ENCODE peak calls at places on chromosome 5, in five cellular contexts. I, H, W, N and L are unnamed samples.
A peak's percentile ranks its signal among the peaks of the same experiment; 100 is the strongest.

GRCh38 chr5:159456261-159456660 is 126.0 kb upstream of the IL12B start:
- DNase-seq in H (no peak), I (no peak), W (no peak), N (no peak), L (no peak)

GRCh38 chr5:125424851-125425250 is 678.4 kb upstream of the ZNF608 start:
- DNase-seq in H (no peak), W (no peak), I (no peak), N (no peak), L (no peak)

GRCh38 chr5:42483472-42484154 is 60.4 kb downstream of the GHR start:
- DNase-seq in N (no peak), H (no peak), W (no peak), I (no peak), L (no peak)

GRCh38 chr5:150103678-150104549 is 17.6 kb upstream of the CSF1R start:
- DNase-seq in N (no peak), I (no peak), W (no peak), H (no peak), L (no peak)

GRCh38 chr5:162703914-162704313 is 636.3 kb downstream of the GABRG2 start:
- DNase-seq in I (no peak), H (no peak), N (no peak), W (no peak), L (no peak)

GRCh38 chr5:127440831-127441230 is 76.6 kb upstream of the PRRC1 start:
- DNase-seq in H (no peak), N (no peak), I (no peak), W (no peak), L (no peak)

GRCh38 chr5:55521903-55522302 is 12.9 kb downstream of the PLPP1 start:
- DNase-seq in H (no peak), N (no peak), I (no peak), W (no peak), L (no peak)

GRCh38 chr5:160467555-160468418 is 46.1 kb downstream of the PTTG1 start:
- DNase-seq in N (no peak), H (peak; percentile 30), W (peak; percentile 16), I (peak; percentile 97), L (no peak)

GRCh38 chr5:151954271-151954670 is 29.6 kb upstream of the GLRA1 start:
- DNase-seq in W (no peak), I (no peak), H (no peak), N (no peak), L (no peak)

GRCh38 chr5:177455036-177455660 is 8.5 kb downstream of the PRR7 start:
- DNase-seq in N (peak; percentile 76), W (peak; percentile 75), H (peak; percentile 84), I (peak; percentile 79), L (peak; percentile 83)

GRCh38 chr5:144125163-144125726 is 45.2 kb downstream of the YIPF5 start:
- DNase-seq in W (no peak), N (no peak), H (no peak), I (no peak), L (no peak)

GRCh38 chr5:158677490-158677838 is 422.3 kb downstream of the EBF1 start:
- DNase-seq in W (no peak), H (no peak), I (no peak), N (no peak), L (no peak)

GRCh38 chr5:175588709-175589429 is 69.0 kb upstream of the HRH2 start:
- DNase-seq in H (no peak), I (no peak), W (no peak), N (no peak), L (no peak)

GRCh38 chr5:88290801-88291200 is 22.2 kb upstream of the TMEM161B start:
- DNase-seq in N (no peak), H (no peak), W (no peak), I (no peak), L (no peak)

GRCh38 chr5:160479926-160480325 is 58.3 kb downstream of the PTTG1 start:
- DNase-seq in I (no peak), N (no peak), W (no peak), H (no peak), L (no peak)

GRCh38 chr5:145856285-145856818 is 16.5 kb downstream of the GRXCR2 start:
- DNase-seq in I (peak; percentile 30), W (no peak), H (no peak), N (no peak), L (no peak)

GRCh38 chr5:93874491-93874890 is 133.1 kb upstream of the POU5F2 start:
- DNase-seq in H (no peak), N (no peak), W (no peak), I (no peak), L (no peak)

GRCh38 chr5:150516011-150516410 is 8.1 kb downstream of the NDST1 start:
- DNase-seq in H (no peak), N (no peak), W (peak; percentile 86), I (peak; percentile 25), L (no peak)

GRCh38 chr5:42887094-42887493 is 75.4 kb upstream of the SELENOP start:
- DNase-seq in I (no peak), H (no peak), W (no peak), N (peak; percentile 42), L (no peak)

GRCh38 chr5:147507480-147508126 is 2.3 kb downstream of the DPYSL3 start:
- DNase-seq in N (no peak), H (no peak), I (no peak), W (no peak), L (no peak)
- H3K4me3 ChIP-seq in N (no peak overlapping the region), H (no peak overlapping the region), I (no peak overlapping the region), W (peak overlapping the region; percentile 92), L (no peak overlapping the region)

DNA sequence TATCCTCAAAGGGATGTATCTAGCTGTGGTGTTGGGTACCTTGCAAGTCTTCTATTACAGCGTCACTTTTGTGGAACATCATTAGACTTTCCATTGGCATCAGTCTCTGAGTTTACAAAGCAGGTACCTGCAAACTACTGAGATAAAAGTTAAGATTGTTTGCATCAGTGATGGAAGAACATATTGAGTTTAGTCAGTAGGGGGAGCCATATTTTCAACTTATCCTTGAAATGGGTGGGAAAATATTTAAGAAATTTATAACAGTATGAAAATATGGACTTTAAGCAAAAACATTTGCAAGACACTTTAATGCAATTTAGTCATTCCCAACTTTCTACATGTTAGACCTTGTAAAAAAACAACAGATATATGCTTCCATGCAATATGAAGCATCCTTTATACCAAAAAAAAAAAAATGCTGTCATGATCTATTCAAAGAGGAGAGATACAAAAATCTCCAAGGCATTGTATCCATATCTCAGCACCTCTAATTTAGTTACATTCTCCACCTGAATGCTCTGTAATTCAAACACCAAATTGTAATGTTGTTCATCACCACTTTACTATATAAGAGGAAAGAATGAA is 98.6 kb upstream of the ADAMTS19 start:
- DNase-seq in I (no peak), H (no peak), N (peak; percentile 15), W (no peak), L (no peak)
- TF ChIP-seq REST in I (no peak), H (no peak), N (no peak), W (no peak), L (no peak)

GRCh38 chr5:173915310-173916005 is 27.3 kb downstream of the CPEB4 start:
- DNase-seq in I (no peak), H (no peak), N (no peak), W (peak; percentile 45), L (no peak)
- H3K4me3 ChIP-seq in I (no peak overlapping the region), H (no peak overlapping the region), N (no peak overlapping the region), W (peak overlapping the region; percentile 15), L (no peak overlapping the region)

DNA sequence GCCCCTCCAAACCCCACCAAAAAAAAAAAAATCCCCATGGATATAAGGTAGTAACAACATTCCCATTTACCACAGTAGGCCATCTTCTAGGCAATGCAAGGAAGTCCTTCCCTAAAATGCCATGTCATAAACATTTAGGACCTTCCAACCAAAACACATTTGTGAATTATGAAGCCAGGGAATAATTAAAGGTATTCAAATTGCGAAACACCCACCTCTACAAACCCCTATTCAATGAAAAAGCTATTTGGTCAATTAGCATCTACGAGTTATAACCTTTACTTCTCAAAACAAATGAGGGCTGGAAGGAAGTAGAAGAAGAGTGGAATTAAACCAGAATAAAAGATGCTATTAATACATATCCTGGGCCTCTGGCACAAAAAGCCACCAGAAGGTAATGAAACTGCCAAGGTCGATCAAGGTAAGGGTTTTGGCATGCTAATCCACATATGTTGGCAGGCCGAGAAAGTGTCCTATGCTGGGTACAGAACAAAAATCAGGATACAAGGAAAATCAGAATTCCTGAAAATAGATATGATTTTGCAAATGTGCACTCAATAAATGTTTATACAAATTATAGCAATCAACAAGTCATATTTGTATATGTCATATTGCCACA is 47.7 kb downstream of the MTMR12 start:
- DNase-seq in I (no peak), N (no peak), H (no peak), W (no peak), L (no peak)
- TF ChIP-seq REST in I (no peak), N (no peak), H (no peak), W (no peak), L (no peak)

GRCh38 chr5:54234304-54234938 is 76.0 kb downstream of the ARL15 start:
- DNase-seq in I (peak; percentile 9), H (peak; percentile 16), W (peak; percentile 11), N (no peak), L (no peak)
- H3K4me3 ChIP-seq in I (no peak overlapping the region), H (no peak overlapping the region), W (no peak overlapping the region), N (no peak overlapping the region), L (no peak overlapping the region)

GRCh38 chr5:5313081-5313736 is 109.3 kb upstream of the ICE1 start:
- DNase-seq in H (no peak), N (no peak), I (peak; percentile 69), W (no peak), L (no peak)
- TF ChIP-seq REST in H (no peak), N (no peak), I (no peak), W (no peak), L (no peak)

GRCh38 chr5:166073921-166074838 is 2217.3 kb upstream of the WWC1 start:
- DNase-seq in W (no peak), I (no peak), N (no peak), H (no peak), L (no peak)
- H3K4me3 ChIP-seq in W (no peak overlapping the region), I (no peak overlapping the region), N (no peak overlapping the region), H (no peak overlapping the region), L (no peak overlapping the region)

DNA sequence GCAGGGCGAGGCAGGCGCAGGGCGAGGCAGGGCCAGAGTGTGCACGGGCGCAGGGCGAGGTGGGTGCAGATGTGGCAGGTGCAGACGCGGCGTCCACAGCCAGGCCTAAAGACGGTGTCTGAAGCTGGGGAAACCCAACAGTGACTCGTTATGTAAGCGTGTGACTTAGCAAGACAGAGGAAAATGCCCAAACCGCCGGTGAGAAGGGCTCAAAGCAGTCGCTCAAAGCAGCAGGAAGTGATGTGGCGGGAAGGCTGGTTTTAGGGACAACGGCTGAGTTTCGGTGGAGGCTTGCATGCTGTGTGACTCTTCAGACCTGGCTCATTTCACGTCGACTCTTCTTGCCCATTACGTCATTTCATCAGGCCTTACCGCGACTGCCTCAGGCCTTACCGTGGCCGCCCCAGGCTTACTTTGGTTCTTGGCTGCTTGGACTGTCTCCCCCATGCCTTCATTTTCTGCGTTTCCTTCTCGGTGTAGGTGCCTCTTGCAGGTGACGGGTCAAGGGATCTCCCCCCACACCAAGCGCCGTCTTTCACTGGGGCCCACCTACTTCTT is 50.5 kb upstream of the EXOC3 start:
- DNase-seq in H (no peak), N (peak; percentile 8), W (no peak), I (no peak), L (peak; percentile 98)
- TF ChIP-seq REST in H (no peak), N (no peak), W (no peak), I (no peak), L (no peak)

GRCh38 chr5:9176641-9177040 is 369.2 kb downstream of the SEMA5A start:
- DNase-seq in I (no peak), H (no peak), W (no peak), N (no peak), L (no peak)
- H3K4me3 ChIP-seq in I (no peak overlapping the region), H (no peak overlapping the region), W (no peak overlapping the region), N (no peak overlapping the region), L (no peak overlapping the region)